ENCODE peak calls at places on chromosomes 5 and 9, in eight cellular contexts. L is A549; R is mesothelial cell of epicardium; G is stimulated activated CD8-positive, alpha-beta memory T cell treated with anti-CD3 and anti-CD28 coated beads, Interleukin-7, amount 100 ng/mL, for 4 hours; A is stimulated activated naive CD4-positive, alpha-beta T cell; B is NCI-H460; M is substantia nigra; V is stimulated activated CD4-positive, alpha-beta T cell treated with anti-CD3 and anti-CD28 coated beads, TNF-alpha, amount 100 ng/mL, for 4 hours. C is an unnamed sample.

GRCh38 chr5:88544131-88544530 is 275.5 kb upstream of the TMEM161B start:
- DNase-seq in L (no peak), M (no peak), B (no peak), V (no peak), G (no peak), A (no peak), R (no peak), C (no peak)

GRCh38 chr5:150460781-150461180 is 11.2 kb upstream of the RPS14 start:
- DNase-seq in B (no peak), A (no peak), R (no peak), V (no peak), G (no peak), M (no peak), L (no peak), C (no peak)

GRCh38 chr9:17688834-17689233 is 110.0 kb downstream of the SH3GL2 start:
- DNase-seq in M (no peak), L (no peak), V (no peak), G (no peak), A (no peak), R (no peak), B (no peak), C (no peak)

GRCh38 chr5:58279259-58279658 is 180.6 kb downstream of the PLK2 start:
- DNase-seq in A (no peak), M (no peak), G (no peak), R (no peak), L (no peak), B (no peak), V (no peak), C (no peak)

GRCh38 chr9:124394167-124394566 is 21.1 kb downstream of the PSMB7 start:
- DNase-seq in G (no peak), R (no peak), B (no peak), A (no peak), M (no peak), L (no peak), V (no peak), C (no peak)

GRCh38 chr9:6040077-6040476 is 24.7 kb upstream of the RANBP6 start:
- DNase-seq in V (no peak), L (no peak), R (no peak), G (no peak), B (no peak), M (no peak), A (no peak), C (no peak)

GRCh38 chr5:31733365-31733764 is 94.4 kb downstream of the PDZD2 start:
- DNase-seq in M (peak; percentile 18), V (no peak), L (no peak), A (no peak), R (no peak), B (no peak), G (no peak), C (no peak)

GRCh38 chr9:126235844-126236243 is 90.8 kb upstream of the MVB12B start:
- DNase-seq in L (no peak), A (no peak), G (no peak), M (no peak), B (no peak), R (no peak), V (no peak), C (no peak)

GRCh38 chr9:75788006-75788634 is 102.4 kb upstream of the PCSK5 start:
- DNase-seq in L (no peak), R (no peak), A (no peak), V (no peak), M (no peak), G (no peak), B (no peak), C (no peak)

GRCh38 chr5:150411245-150411979 is 1.3 kb downstream of the CD74 start:
- DNase-seq in L (no peak), V (peak; percentile 53), G (peak; percentile 54), B (no peak), R (no peak), M (no peak), A (peak; percentile 63), C (peak; percentile 16)

GRCh38 chr9:37565661-37566618 is 10.2 kb downstream of the FBXO10 start:
- DNase-seq in B (no peak), R (no peak), A (no peak), V (no peak), L (no peak), G (no peak), M (no peak), C (no peak)

GRCh38 chr9:129840024-129840423 is 4.8 kb downstream of the USP20 start:
- DNase-seq in L (no peak), A (peak; percentile 24), G (no peak), B (no peak), R (no peak), M (no peak), V (no peak), C (no peak)

GRCh38 chr9:98848450-98849149 is 41.1 kb downstream of the GALNT12 start:
- DNase-seq in M (peak; percentile 42), R (peak; percentile 91), B (peak; percentile 85), A (peak; percentile 51), G (peak; percentile 56), V (peak; percentile 53), L (peak; percentile 83), C (peak; percentile 90)

GRCh38 chr9:16458696-16459420 is 411.6 kb downstream of the BNC2 start:
- DNase-seq in A (no peak), G (no peak), V (no peak), M (no peak), B (no peak), R (no peak), L (no peak), C (peak; percentile 24)

GRCh38 chr9:76200315-76200714 is 193.9 kb downstream of the RFK start:
- DNase-seq in V (no peak), A (no peak), M (no peak), B (no peak), L (no peak), G (no peak), R (no peak), C (no peak)

GRCh38 chr5:80070338-80071056 is 35.3 kb downstream of the THBS4 start:
- DNase-seq in G (no peak), B (no peak), A (no peak), M (no peak), L (no peak), V (no peak), R (no peak), C (no peak)

GRCh38 chr9:35727676-35728040 is 4.3 kb downstream of the TLN1 start:
- DNase-seq in A (no peak), B (no peak), R (no peak), L (no peak), V (no peak), M (no peak), G (no peak), C (no peak)

GRCh38 chr5:112647428-112647827 is 90.3 kb upstream of the APC start:
- DNase-seq in L (no peak), V (no peak), G (no peak), R (no peak), A (no peak), M (no peak), B (no peak), C (no peak)

GRCh38 chr5:159456722-159457462 is 126.6 kb upstream of the IL12B start:
- DNase-seq in R (no peak), G (peak; percentile 30), A (no peak), M (no peak), V (peak; percentile 21), B (no peak), L (peak; percentile 60), C (no peak)

GRCh38 chr5:126808619-126809018 is 31.7 kb downstream of the LMNB1 start:
- DNase-seq in M (no peak), A (no peak), B (peak; percentile 45), G (no peak), L (peak; percentile 21), V (no peak), R (no peak), C (peak; percentile 48)

GRCh38 chr9:138063785-138064184 is 186.2 kb downstream of the CACNA1B start:
- DNase-seq in L (no peak), B (no peak), R (no peak), A (no peak), M (no peak), G (no peak), V (no peak), C (no peak)

GRCh38 chr5:119280380-119280779 is 75.4 kb upstream of the TNFAIP8 start:
- DNase-seq in A (no peak), M (no peak), V (no peak), G (no peak), L (no peak), B (no peak), R (no peak), C (no peak)